ENCODE peak calls at places on chromosomes 11 and 22, in seven cellular contexts. One of them, this sample, is unnamed.

GRCh38 chr11:70532066-70532440 is 133.7 kb downstream of the CTTN start:
- DNase-seq in fibroblast of lung: no peak
- DNase-seq in body of pancreas: no peak
- DNase-seq in endodermal cell: peak
- DNase-seq in AG09309: no peak
- DNase-seq in heart right ventricle: no peak
- DNase-seq in dorsolateral prefrontal cortex: no peak
- DNase-seq in this sample: no peak

GRCh38 chr11:110093407-110094297 is 460 bp downstream of the ZC3H12C start:
- DNase-seq in dorsolateral prefrontal cortex: peak
- DNase-seq in endodermal cell: peak
- DNase-seq in AG09309: no peak
- DNase-seq in body of pancreas: peak
- DNase-seq in heart right ventricle: peak
- DNase-seq in fibroblast of lung: peak
- DNase-seq in this sample: no peak

GRCh38 chr11:13868710-13869403 is 93.7 kb upstream of the SPON1 start:
- DNase-seq in dorsolateral prefrontal cortex: no peak
- DNase-seq in AG09309: no peak
- DNase-seq in heart right ventricle: no peak
- DNase-seq in endodermal cell: no peak
- DNase-seq in body of pancreas: no peak
- DNase-seq in fibroblast of lung: no peak
- DNase-seq in this sample: no peak

GRCh38 chr11:119666463-119667131 is 62.4 kb downstream of the NECTIN1 start:
- DNase-seq in heart right ventricle: peak
- DNase-seq in endodermal cell: peak
- DNase-seq in AG09309: no peak
- DNase-seq in dorsolateral prefrontal cortex: peak
- DNase-seq in fibroblast of lung: peak
- DNase-seq in body of pancreas: peak
- DNase-seq in this sample: peak

GRCh38 chr11:65357856-65358356 is 3.4 kb downstream of the TIGD3 start:
- DNase-seq in dorsolateral prefrontal cortex: no peak
- DNase-seq in heart right ventricle: peak
- DNase-seq in AG09309: no peak
- DNase-seq in fibroblast of lung: no peak
- DNase-seq in body of pancreas: no peak
- DNase-seq in endodermal cell: no peak
- DNase-seq in this sample: no peak

GRCh38 chr11:75543808-75544207 is 18.1 kb upstream of the GDPD5 start:
- DNase-seq in endodermal cell: no peak
- DNase-seq in body of pancreas: no peak
- DNase-seq in heart right ventricle: no peak
- DNase-seq in AG09309: no peak
- DNase-seq in fibroblast of lung: no peak
- DNase-seq in dorsolateral prefrontal cortex: no peak
- DNase-seq in this sample: no peak

GRCh38 chr11:31808721-31809542 is 2.2 kb downstream of the PAX6 start:
- DNase-seq in fibroblast of lung: no peak
- DNase-seq in AG09309: no peak
- DNase-seq in heart right ventricle: no peak
- DNase-seq in dorsolateral prefrontal cortex: no peak
- DNase-seq in endodermal cell: peak
- DNase-seq in body of pancreas: no peak
- DNase-seq in this sample: no peak

GRCh38 chr11:30313580-30313979 is 9.3 kb upstream of the ARL14EP start:
- DNase-seq in dorsolateral prefrontal cortex: no peak
- DNase-seq in body of pancreas: no peak
- DNase-seq in fibroblast of lung: no peak
- DNase-seq in AG09309: no peak
- DNase-seq in endodermal cell: no peak
- DNase-seq in heart right ventricle: no peak
- DNase-seq in this sample: no peak

GRCh38 chr11:36574486-36574885 is 6.7 kb downstream of the RAG1 start:
- DNase-seq in heart right ventricle: no peak
- DNase-seq in body of pancreas: no peak
- DNase-seq in endodermal cell: no peak
- DNase-seq in dorsolateral prefrontal cortex: no peak
- DNase-seq in AG09309: no peak
- DNase-seq in fibroblast of lung: no peak
- DNase-seq in this sample: no peak

GRCh38 chr11:134040386-134041297 is 28.2 kb upstream of the JAM3 start:
- DNase-seq in endodermal cell: no peak
- DNase-seq in heart right ventricle: no peak
- DNase-seq in AG09309: no peak
- DNase-seq in dorsolateral prefrontal cortex: no peak
- DNase-seq in body of pancreas: no peak
- DNase-seq in fibroblast of lung: peak
- DNase-seq in this sample: no peak

GRCh38 chr11:69411257-69411924 is 70.1 kb upstream of the LINC01488 start:
- DNase-seq in body of pancreas: no peak
- DNase-seq in heart right ventricle: no peak
- DNase-seq in fibroblast of lung: no peak
- DNase-seq in dorsolateral prefrontal cortex: no peak
- DNase-seq in endodermal cell: no peak
- DNase-seq in AG09309: peak
- DNase-seq in this sample: no peak

GRCh38 chr11:127996825-127997224 is 590.5 kb downstream of the ETS1 start:
- DNase-seq in heart right ventricle: no peak
- DNase-seq in dorsolateral prefrontal cortex: no peak
- DNase-seq in body of pancreas: no peak
- DNase-seq in AG09309: peak
- DNase-seq in fibroblast of lung: peak
- DNase-seq in endodermal cell: no peak
- DNase-seq in this sample: no peak

GRCh38 chr22:27919943-27920755 is 1.1 kb upstream of the PITPNB start:
- DNase-seq in fibroblast of lung: peak
- DNase-seq in body of pancreas: peak
- DNase-seq in AG09309: no peak
- DNase-seq in dorsolateral prefrontal cortex: no peak
- DNase-seq in endodermal cell: peak
- DNase-seq in heart right ventricle: no peak
- DNase-seq in this sample: no peak

GRCh38 chr22:31055322-31056159 is 25.6 kb upstream of the SMTN start:
- DNase-seq in dorsolateral prefrontal cortex: peak
- DNase-seq in AG09309: peak
- DNase-seq in body of pancreas: peak
- DNase-seq in heart right ventricle: peak
- DNase-seq in fibroblast of lung: peak
- DNase-seq in endodermal cell: peak
- DNase-seq in this sample: peak

GRCh38 chr11:66614073-66614472 is 2.4 kb upstream of the RBM14 start:
- DNase-seq in body of pancreas: no peak
- DNase-seq in fibroblast of lung: no peak
- DNase-seq in AG09309: no peak
- DNase-seq in endodermal cell: no peak
- DNase-seq in heart right ventricle: no peak
- DNase-seq in dorsolateral prefrontal cortex: no peak
- DNase-seq in this sample: no peak

GRCh38 chr22:43337385-43337784 is 5.8 kb downstream of the SCUBE1 start:
- DNase-seq in fibroblast of lung: no peak
- DNase-seq in heart right ventricle: no peak
- DNase-seq in body of pancreas: no peak
- DNase-seq in AG09309: no peak
- DNase-seq in endodermal cell: no peak
- DNase-seq in dorsolateral prefrontal cortex: no peak
- DNase-seq in this sample: no peak

GRCh38 chr11:10308208-10308954 is 3.5 kb downstream of the ADM start:
- DNase-seq in dorsolateral prefrontal cortex: no peak
- DNase-seq in heart right ventricle: no peak
- DNase-seq in body of pancreas: no peak
- DNase-seq in AG09309: no peak
- DNase-seq in fibroblast of lung: peak
- DNase-seq in endodermal cell: peak
- DNase-seq in this sample: no peak

GRCh38 chr11:68259122-68259959 is 12.4 kb downstream of the C11orf24 start:
- DNase-seq in dorsolateral prefrontal cortex: no peak
- DNase-seq in body of pancreas: no peak
- DNase-seq in AG09309: no peak
- DNase-seq in endodermal cell: no peak
- DNase-seq in heart right ventricle: no peak
- DNase-seq in fibroblast of lung: no peak
- DNase-seq in this sample: no peak

GRCh38 chr22:29078036-29078868 is 5.4 kb downstream of the KREMEN1 start:
- DNase-seq in dorsolateral prefrontal cortex: no peak
- DNase-seq in heart right ventricle: no peak
- DNase-seq in AG09309: no peak
- DNase-seq in fibroblast of lung: no peak
- DNase-seq in body of pancreas: no peak
- DNase-seq in endodermal cell: no peak
- DNase-seq in this sample: no peak

GRCh38 chr11:87127131-87127530 is 89.4 kb downstream of the TMEM135 start:
- DNase-seq in dorsolateral prefrontal cortex: no peak
- DNase-seq in heart right ventricle: no peak
- DNase-seq in body of pancreas: no peak
- DNase-seq in endodermal cell: no peak
- DNase-seq in fibroblast of lung: no peak
- DNase-seq in AG09309: no peak
- DNase-seq in this sample: no peak

GRCh38 chr11:5684627-5685362 is at the start of gene TRIM5:
- DNase-seq in heart right ventricle: peak
- DNase-seq in AG09309: peak
- DNase-seq in endodermal cell: peak
- DNase-seq in fibroblast of lung: peak
- DNase-seq in dorsolateral prefrontal cortex: peak
- DNase-seq in body of pancreas: peak
- DNase-seq in this sample: peak

GRCh38 chr11:35919244-35919643 is 24.6 kb upstream of the LDLRAD3 start:
- DNase-seq in dorsolateral prefrontal cortex: no peak
- DNase-seq in fibroblast of lung: peak
- DNase-seq in endodermal cell: peak
- DNase-seq in body of pancreas: no peak
- DNase-seq in AG09309: no peak
- DNase-seq in heart right ventricle: no peak
- DNase-seq in this sample: no peak

GRCh38 chr22:42077486-42078125 is 1.9 kb upstream of the SMDT1 start:
- DNase-seq in endodermal cell: no peak
- DNase-seq in AG09309: no peak
- DNase-seq in fibroblast of lung: no peak
- DNase-seq in heart right ventricle: no peak
- DNase-seq in body of pancreas: peak
- DNase-seq in dorsolateral prefrontal cortex: no peak
- DNase-seq in this sample: no peak

GRCh38 chr22:23397618-23398567 is 182.2 kb downstream of the IGLL1 start:
- DNase-seq in dorsolateral prefrontal cortex: no peak
- DNase-seq in heart right ventricle: no peak
- DNase-seq in AG09309: no peak
- DNase-seq in endodermal cell: no peak
- DNase-seq in fibroblast of lung: no peak
- DNase-seq in body of pancreas: no peak
- DNase-seq in this sample: no peak

GRCh38 chr11:37786214-37786755 is 1188.2 kb upstream of the RAG2 start:
- DNase-seq in AG09309: no peak
- DNase-seq in body of pancreas: no peak
- DNase-seq in fibroblast of lung: peak
- DNase-seq in dorsolateral prefrontal cortex: no peak
- DNase-seq in endodermal cell: no peak
- DNase-seq in heart right ventricle: no peak
- DNase-seq in this sample: no peak

GRCh38 chr22:49678842-49679170 is 148.9 kb downstream of the BRD1 start:
- DNase-seq in body of pancreas: no peak
- DNase-seq in endodermal cell: no peak
- DNase-seq in dorsolateral prefrontal cortex: no peak
- DNase-seq in fibroblast of lung: no peak
- DNase-seq in heart right ventricle: no peak
- DNase-seq in AG09309: no peak
- DNase-seq in this sample: no peak

GRCh38 chr22:49685116-49685515 is 142.6 kb downstream of the BRD1 start:
- DNase-seq in dorsolateral prefrontal cortex: no peak
- DNase-seq in body of pancreas: no peak
- DNase-seq in fibroblast of lung: no peak
- DNase-seq in heart right ventricle: no peak
- DNase-seq in endodermal cell: peak
- DNase-seq in AG09309: no peak
- DNase-seq in this sample: no peak

GRCh38 chr22:49686495-49687219 is 141.0 kb downstream of the BRD1 start:
- DNase-seq in body of pancreas: no peak
- DNase-seq in dorsolateral prefrontal cortex: no peak
- DNase-seq in AG09309: no peak
- DNase-seq in fibroblast of lung: no peak
- DNase-seq in endodermal cell: peak
- DNase-seq in heart right ventricle: no peak
- DNase-seq in this sample: no peak

GRCh38 chr22:49685686-49686085 is 142.0 kb downstream of the BRD1 start:
- DNase-seq in endodermal cell: peak
- DNase-seq in fibroblast of lung: no peak
- DNase-seq in body of pancreas: no peak
- DNase-seq in AG09309: no peak
- DNase-seq in dorsolateral prefrontal cortex: no peak
- DNase-seq in heart right ventricle: no peak
- DNase-seq in this sample: no peak

GRCh38 chr22:49683032-49683431 is 144.6 kb downstream of the BRD1 start:
- DNase-seq in dorsolateral prefrontal cortex: no peak
- DNase-seq in endodermal cell: no peak
- DNase-seq in fibroblast of lung: no peak
- DNase-seq in body of pancreas: no peak
- DNase-seq in AG09309: no peak
- DNase-seq in heart right ventricle: no peak
- DNase-seq in this sample: no peak
- TF ChIP-seq CTCF in dorsolateral prefrontal cortex: no peak
- TF ChIP-seq CTCF in endodermal cell: no peak
- TF ChIP-seq CTCF in fibroblast of lung: no peak
- TF ChIP-seq CTCF in body of pancreas: no peak
- TF ChIP-seq CTCF in AG09309: no peak
- TF ChIP-seq CTCF in heart right ventricle: no peak
- TF ChIP-seq CTCF in this sample: no peak

DNA sequence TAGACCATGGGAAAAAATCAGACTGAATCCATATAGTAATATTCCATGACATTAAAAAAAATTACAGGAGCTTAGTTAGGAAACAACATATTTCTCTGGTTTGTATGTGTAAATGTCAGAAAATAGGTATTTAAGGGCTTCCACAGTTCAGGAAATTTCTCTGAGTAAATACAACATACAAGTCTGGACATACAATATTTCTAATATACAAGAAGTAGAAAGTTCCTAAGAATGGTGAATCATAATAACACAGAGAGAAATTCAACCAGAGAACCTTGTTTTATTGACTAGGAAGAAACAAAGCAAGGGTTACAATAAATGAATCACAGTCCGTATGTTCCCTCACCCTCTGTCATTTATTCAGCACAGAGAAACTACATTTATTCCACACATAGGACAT is 532.7 kb upstream of the FAT3 start:
- DNase-seq in body of pancreas: no peak
- DNase-seq in AG09309: no peak
- DNase-seq in heart right ventricle: no peak
- DNase-seq in dorsolateral prefrontal cortex: no peak
- DNase-seq in fibroblast of lung: no peak
- DNase-seq in endodermal cell: no peak
- DNase-seq in this sample: no peak
- H3K4me3 ChIP-seq in body of pancreas: no peak
- H3K4me3 ChIP-seq in AG09309: no peak
- H3K4me3 ChIP-seq in heart right ventricle: no peak
- H3K4me3 ChIP-seq in dorsolateral prefrontal cortex: no peak
- H3K4me3 ChIP-seq in fibroblast of lung: no peak
- H3K4me3 ChIP-seq in endodermal cell: no peak
- H3K4me3 ChIP-seq in this sample: no peak

GRCh38 chr11:77471520-77472234 is 2.2 kb downstream of the PAK1 start:
- DNase-seq in AG09309: no peak
- DNase-seq in heart right ventricle: no peak
- DNase-seq in fibroblast of lung: peak
- DNase-seq in endodermal cell: peak
- DNase-seq in dorsolateral prefrontal cortex: peak
- DNase-seq in body of pancreas: peak
- DNase-seq in this sample: peak
- TF ChIP-seq CTCF in AG09309: peak
- TF ChIP-seq CTCF in heart right ventricle: peak
- TF ChIP-seq CTCF in fibroblast of lung: no peak
- TF ChIP-seq CTCF in endodermal cell: peak
- TF ChIP-seq CTCF in dorsolateral prefrontal cortex: peak
- TF ChIP-seq CTCF in body of pancreas: no peak
- TF ChIP-seq CTCF in this sample: peak

GRCh38 chr11:44593194-44593593 is 27.7 kb downstream of the CD82 start:
- DNase-seq in dorsolateral prefrontal cortex: peak
- DNase-seq in heart right ventricle: no peak
- DNase-seq in fibroblast of lung: no peak
- DNase-seq in AG09309: no peak
- DNase-seq in endodermal cell: no peak
- DNase-seq in body of pancreas: no peak
- DNase-seq in this sample: no peak
- H3K4me3 ChIP-seq in dorsolateral prefrontal cortex: no peak
- H3K4me3 ChIP-seq in heart right ventricle: no peak
- H3K4me3 ChIP-seq in fibroblast of lung: no peak
- H3K4me3 ChIP-seq in AG09309: no peak
- H3K4me3 ChIP-seq in endodermal cell: no peak
- H3K4me3 ChIP-seq in body of pancreas: no peak
- H3K4me3 ChIP-seq in this sample: no peak

This sample was measured in LNCaP clone FGC.